ENCODE peak calls at places on chromosomes 5 and 9, in seven cellular contexts. S is AG04450, W is cardiac muscle cell, C is ovary, M is endodermal cell, O is K562, N is A549. B is an unnamed sample.

GRCh38 chr9:93129691-93130500 is 4.2 kb downstream of the NINJ1 start:
- DNase-seq in W (no peak), C (no peak), N (no peak), M (peak), S (no peak), O (no peak), B (no peak)

GRCh38 chr9:126052791-126053190 is 273.8 kb upstream of the MVB12B start:
- DNase-seq in N (no peak), M (no peak), O (no peak), S (no peak), C (no peak), W (no peak), B (no peak)

GRCh38 chr5:108650997-108651396 is 96.7 kb upstream of the FER start:
- DNase-seq in M (no peak), S (no peak), W (no peak), C (no peak), O (no peak), N (no peak), B (no peak)

GRCh38 chr5:95861858-95862561 is 39.5 kb upstream of the GLRX start:
- DNase-seq in M (no peak), N (no peak), W (no peak), S (no peak), C (no peak), O (no peak), B (no peak)

GRCh38 chr9:94644543-94644942 is 5.2 kb upstream of the FBP1 start:
- DNase-seq in O (no peak), M (no peak), W (peak), C (no peak), S (no peak), N (no peak), B (no peak)

GRCh38 chr9:113669523-113670115 is 206.1 kb downstream of the RGS3 start:
- DNase-seq in W (no peak), C (no peak), S (peak), M (no peak), N (no peak), O (no peak), B (no peak)

GRCh38 chr5:158609328-158609727 is 490.4 kb downstream of the EBF1 start:
- DNase-seq in W (no peak), N (no peak), M (no peak), C (no peak), O (no peak), S (no peak), B (no peak)

GRCh38 chr9:130770679-130771442 is 64.2 kb upstream of the ABL1 start:
- DNase-seq in W (peak), C (no peak), M (no peak), N (peak), S (peak), O (peak), B (peak)

GRCh38 chr5:39519566-39520231 is 94.9 kb upstream of the DAB2 start:
- DNase-seq in C (no peak), W (no peak), M (no peak), O (no peak), S (no peak), N (no peak), B (no peak)

GRCh38 chr5:64074533-64074932 is 91.1 kb upstream of the RNF180 start:
- DNase-seq in C (no peak), W (peak), N (peak), S (no peak), O (peak), M (peak), B (peak)

GRCh38 chr9:89361816-89362646 is 43.7 kb downstream of the SECISBP2 start:
- DNase-seq in C (peak), S (no peak), W (no peak), O (no peak), M (no peak), N (no peak), B (no peak)

GRCh38 chr9:5269249-5269715 is 35.2 kb downstream of the RLN2 start:
- DNase-seq in O (no peak), S (peak), C (no peak), N (no peak), M (peak), W (peak), B (no peak)

GRCh38 chr5:90889325-90889600 is 330.7 kb downstream of the ADGRV1 start:
- DNase-seq in C (no peak), O (no peak), N (no peak), S (no peak), W (no peak), M (no peak), B (no peak)

GRCh38 chr5:153537225-153537624 is 46.8 kb downstream of the GRIA1 start:
- DNase-seq in W (no peak), S (no peak), M (no peak), O (no peak), N (no peak), C (no peak), B (no peak)

GRCh38 chr9:76676857-76677256 is 87.4 kb upstream of the PCA3 start:
- DNase-seq in C (no peak), N (no peak), W (no peak), S (no peak), O (no peak), M (no peak), B (no peak)

GRCh38 chr9:19641046-19641445 is 147.8 kb downstream of the SLC24A2 start:
- DNase-seq in M (no peak), S (no peak), O (no peak), N (no peak), W (peak), C (no peak), B (no peak)

GRCh38 chr5:13606051-13606450 is 338.4 kb downstream of the DNAH5 start:
- DNase-seq in O (no peak), S (no peak), N (peak), M (no peak), C (no peak), W (no peak), B (no peak)

GRCh38 chr9:26756881-26757280 is 135.7 kb downstream of the CAAP1 start:
- DNase-seq in C (no peak), O (no peak), W (no peak), M (no peak), N (no peak), S (no peak), B (no peak)

GRCh38 chr5:34655354-34655991 is 655 bp upstream of the RAI14 start:
- DNase-seq in W (peak), C (peak), M (peak), S (peak), N (peak), O (peak), B (peak)

GRCh38 chr9:136275655-136276429 is 28.1 kb downstream of the CCDC187 start:
- DNase-seq in N (no peak), S (no peak), O (no peak), C (no peak), W (peak), M (no peak), B (no peak)

GRCh38 chr5:983568-983967 is 25.0 kb upstream of the NKD2 start:
- DNase-seq in O (no peak), S (no peak), C (no peak), N (no peak), W (no peak), M (no peak), B (no peak)

GRCh38 chr9:438961-439768 is 224.5 kb downstream of the DOCK8 start:
- DNase-seq in S (no peak), C (peak), N (no peak), W (no peak), O (no peak), M (no peak), B (no peak)
- H3K27ac ChIP-seq in S (no peak), C (no peak), N (no peak), W (no peak), O (no peak), M (no peak), B (no peak)

GRCh38 chr5:77486344-77486962 is 5.7 kb downstream of the WDR41 start:
- DNase-seq in N (no peak), C (no peak), S (no peak), M (no peak), W (no peak), O (no peak), B (no peak)
- TF ChIP-seq CTCF in N (no peak), C (no peak), S (no peak), M (no peak), W (no peak), O (no peak), B (no peak)

DNA sequence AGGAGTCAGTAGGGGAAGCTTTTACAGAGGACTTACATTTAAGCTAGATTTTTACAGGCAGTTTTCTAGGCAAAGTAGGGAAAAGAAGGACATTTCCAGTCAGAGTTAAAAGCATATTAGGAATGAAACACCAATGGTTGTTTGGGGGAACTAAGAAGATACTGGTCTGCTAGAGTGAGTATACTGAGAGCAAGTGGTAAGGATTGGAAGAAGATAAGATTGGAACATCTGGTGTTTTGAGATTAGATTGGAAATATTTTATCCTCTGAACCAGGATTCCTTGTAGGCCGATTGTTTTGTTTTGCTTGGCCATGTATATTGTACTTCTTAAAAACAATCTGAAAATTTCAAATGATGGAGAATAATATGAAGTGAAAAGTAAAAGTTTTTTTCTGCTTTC is 7.7 kb downstream of the FBXO38 start:
- DNase-seq in M (no peak), W (no peak), N (no peak), S (no peak), O (peak), C (no peak), B (no peak)
- H3K4me3 ChIP-seq in M (peak), W (no peak), N (no peak), S (no peak), O (no peak), C (no peak), B (peak)

DNA sequence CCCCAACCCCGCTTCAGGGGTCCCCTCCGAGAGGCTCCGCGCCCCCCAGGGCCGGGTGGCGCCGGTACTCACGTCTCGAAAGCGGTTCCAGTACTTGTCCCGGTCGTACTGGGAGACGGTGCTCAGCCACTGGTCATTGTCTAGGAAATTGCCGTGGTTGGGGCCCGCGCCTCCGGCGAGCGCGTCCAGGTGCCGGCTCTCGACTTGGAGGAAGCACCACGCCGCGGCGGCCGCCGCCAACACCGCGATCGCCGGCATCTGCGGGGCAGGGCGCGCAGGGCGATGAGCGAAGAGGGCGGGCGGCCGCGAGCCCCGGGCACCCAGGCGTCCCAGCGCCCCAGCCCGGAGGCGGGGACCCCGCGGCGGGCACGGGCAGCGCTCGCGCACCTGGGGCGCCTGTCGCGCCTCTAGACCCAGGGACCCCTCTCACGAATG is 808 bp downstream of the SPOCK1 start:
- DNase-seq in N (peak), M (peak), W (peak), C (no peak), S (no peak), O (no peak), B (peak)
- H3K27ac ChIP-seq in N (peak), M (no peak), W (no peak), C (no peak), S (no peak), O (no peak), B (no peak)